ENCODE peak calls at places on chromosomes 16 and 17, in four cellular contexts. M, Q, W and C are unnamed samples.

GRCh38 chr16:11851301-11852091 is at the start of gene RSL1D1:
- DNase-seq in M (peak; percentile 99), W (peak; percentile 87), Q (peak; percentile 98), C (peak; percentile 95)

GRCh38 chr16:73735954-73736353 is 560.7 kb upstream of the PSMD7 start:
- DNase-seq in Q (no peak), W (no peak), M (no peak), C (no peak)

GRCh38 chr17:57935833-57936807 is 19.1 kb downstream of the CUEDC1 start:
- DNase-seq in Q (no peak), W (no peak), M (peak; percentile 70), C (no peak)

GRCh38 chr16:11535494-11535893 is 51.2 kb downstream of the LITAF start:
- DNase-seq in M (no peak), Q (no peak), W (no peak), C (no peak)

GRCh38 chr17:69175812-69176517 is 34.3 kb upstream of the ABCA6 start:
- DNase-seq in Q (no peak), W (no peak), M (no peak), C (no peak)

GRCh38 chr17:16585796-16586195 is 16.8 kb upstream of the ZNF287 start:
- DNase-seq in M (no peak), W (no peak), Q (no peak), C (no peak)

GRCh38 chr16:55645986-55646385 is 9.8 kb upstream of the SLC6A2 start:
- DNase-seq in Q (no peak), M (no peak), W (no peak), C (peak; percentile 8)

GRCh38 chr17:19336938-19337711 is 25.4 kb downstream of the B9D1 start:
- DNase-seq in M (no peak), Q (no peak), W (no peak), C (no peak)

GRCh38 chr17:8119575-8120519 is 1.5 kb upstream of the ALOXE3 start:
- DNase-seq in Q (no peak), W (peak; percentile 97), M (peak; percentile 53), C (peak; percentile 90)

GRCh38 chr16:53057658-53058057 is 2.9 kb downstream of the CHD9 start:
- DNase-seq in M (no peak), Q (no peak), W (peak; percentile 62), C (no peak)

GRCh38 chr17:60356947-60357346 is 35.0 kb downstream of the USP32 start:
- DNase-seq in Q (no peak), M (no peak), W (no peak), C (no peak)

GRCh38 chr17:21351366-21352065 is 24.6 kb upstream of the KCNJ12 start:
- DNase-seq in W (no peak), M (no peak), Q (no peak), C (no peak)

GRCh38 chr17:56009795-56010715 is 143.2 kb upstream of the ANKFN1 start:
- DNase-seq in W (no peak), M (no peak), Q (no peak), C (no peak)

GRCh38 chr16:56279132-56279531 is 87.8 kb downstream of the GNAO1 start:
- DNase-seq in Q (no peak), M (no peak), W (no peak), C (no peak)

GRCh38 chr16:51321251-51321650 is 170.2 kb upstream of the SALL1 start:
- DNase-seq in Q (no peak), W (no peak), M (no peak), C (no peak)

GRCh38 chr16:17389392-17389791 is 81.4 kb downstream of the XYLT1 start:
- DNase-seq in W (no peak), Q (no peak), M (no peak), C (no peak)

GRCh38 chr17:1839516-1839915 is 9.7 kb downstream of the RPA1 start:
- DNase-seq in M (no peak), W (no peak), Q (no peak), C (no peak)

GRCh38 chr16:86195863-86196630 is 297.1 kb downstream of the IRF8 start:
- DNase-seq in Q (no peak), M (no peak), W (no peak), C (no peak)

GRCh38 chr16:59754854-59755253 is 1020.7 kb upstream of the GOT2 start:
- DNase-seq in W (no peak), Q (no peak), M (no peak), C (no peak)

GRCh38 chr17:58280480-58281217 is at the start of gene MPO:
- DNase-seq in M (peak; percentile 20), Q (no peak), W (no peak), C (no peak)

GRCh38 chr16:49411121-49411970 is 37.7 kb downstream of the C16orf78 start:
- DNase-seq in W (no peak), Q (no peak), M (no peak), C (no peak)

GRCh38 chr16:68519225-68519745 is 19.8 kb upstream of the ZFP90 start:
- DNase-seq in M (no peak), W (no peak), Q (no peak), C (no peak)

GRCh38 chr17:32226881-32227280 is 38.8 kb upstream of the RHBDL3 start:
- DNase-seq in Q (no peak), W (no peak), M (no peak), C (no peak)

GRCh38 chr16:4293822-4294457 is 21.1 kb upstream of the TFAP4 start:
- DNase-seq in M (peak; percentile 93), W (no peak), Q (no peak), C (peak; percentile 82)
- TF ChIP-seq NRF1 in M (no peak), W (no peak), Q (no peak), C (no peak)

GRCh38 chr17:37062036-37062435 is 113.3 kb downstream of the AATF start:
- DNase-seq in M (no peak), Q (no peak), W (no peak), C (no peak)
- TF ChIP-seq NRF1 in M (no peak), Q (no peak), W (no peak), C (no peak)

DNA sequence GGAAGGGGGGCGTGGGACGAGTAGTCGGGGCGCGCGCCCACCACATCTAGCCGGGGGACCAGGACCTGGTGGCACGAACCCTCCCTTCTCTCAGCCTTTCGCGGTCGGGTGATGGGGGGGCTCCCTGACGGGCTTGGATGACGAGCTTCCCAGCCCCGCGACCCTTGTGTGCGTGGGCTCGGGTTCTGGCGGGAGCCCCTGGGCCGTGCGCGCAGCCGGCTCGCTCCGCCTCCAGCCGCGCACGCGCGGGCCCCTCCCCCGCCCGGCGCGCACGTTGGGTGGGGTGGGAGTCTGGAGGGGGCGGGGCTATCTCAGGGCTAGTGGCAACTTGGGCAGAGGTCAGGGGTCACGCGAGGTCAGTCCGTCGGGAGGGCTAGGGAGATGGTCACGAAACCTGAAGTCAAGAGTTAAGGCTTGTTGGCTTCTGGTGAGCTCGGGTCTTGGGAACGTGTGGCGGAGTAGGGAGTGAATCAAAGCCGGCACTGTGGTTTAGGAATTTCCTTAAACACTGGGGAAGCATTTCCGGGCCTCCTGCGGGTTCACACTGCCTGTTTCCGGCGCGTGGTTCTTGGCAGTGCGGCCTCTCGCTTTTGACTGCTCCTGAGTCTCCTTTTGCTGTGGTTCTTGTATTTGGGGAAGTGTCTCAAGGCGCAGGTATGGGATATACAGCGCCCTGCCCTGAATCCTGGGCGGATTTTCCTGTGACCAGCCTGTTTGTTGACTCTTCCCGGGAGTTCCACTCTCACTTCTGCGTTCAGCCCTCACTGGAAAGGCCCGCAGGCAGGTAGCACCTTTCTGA is at the start of gene SRCAP:
- DNase-seq in M (peak; percentile 97), W (peak; percentile 44), Q (peak; percentile 94), C (no peak)
- TF ChIP-seq NRF1 in M (peak; percentile 78), W (peak; percentile 60), Q (peak; percentile 88), C (peak; percentile 58)

GRCh38 chr17:27320222-27320560 is 26.3 kb downstream of the WSB1 start:
- DNase-seq in Q (no peak), W (no peak), M (no peak), C (no peak)

GRCh38 chr17:27318228-27318627 is 24.3 kb downstream of the WSB1 start:
- DNase-seq in Q (no peak), M (no peak), W (no peak), C (no peak)

GRCh38 chr17:27321372-27321771 is 27.5 kb downstream of the WSB1 start:
- DNase-seq in Q (no peak), W (no peak), M (no peak), C (no peak)

GRCh38 chr17:27318633-27319032 is 24.7 kb downstream of the WSB1 start:
- DNase-seq in Q (no peak), W (no peak), M (no peak), C (no peak)

GRCh38 chr17:27319536-27320221 is 25.8 kb downstream of the WSB1 start:
- DNase-seq in M (no peak), W (no peak), Q (no peak), C (peak; percentile 39)
- TF ChIP-seq NRF1 in M (no peak), W (no peak), Q (no peak), C (no peak)

DNA sequence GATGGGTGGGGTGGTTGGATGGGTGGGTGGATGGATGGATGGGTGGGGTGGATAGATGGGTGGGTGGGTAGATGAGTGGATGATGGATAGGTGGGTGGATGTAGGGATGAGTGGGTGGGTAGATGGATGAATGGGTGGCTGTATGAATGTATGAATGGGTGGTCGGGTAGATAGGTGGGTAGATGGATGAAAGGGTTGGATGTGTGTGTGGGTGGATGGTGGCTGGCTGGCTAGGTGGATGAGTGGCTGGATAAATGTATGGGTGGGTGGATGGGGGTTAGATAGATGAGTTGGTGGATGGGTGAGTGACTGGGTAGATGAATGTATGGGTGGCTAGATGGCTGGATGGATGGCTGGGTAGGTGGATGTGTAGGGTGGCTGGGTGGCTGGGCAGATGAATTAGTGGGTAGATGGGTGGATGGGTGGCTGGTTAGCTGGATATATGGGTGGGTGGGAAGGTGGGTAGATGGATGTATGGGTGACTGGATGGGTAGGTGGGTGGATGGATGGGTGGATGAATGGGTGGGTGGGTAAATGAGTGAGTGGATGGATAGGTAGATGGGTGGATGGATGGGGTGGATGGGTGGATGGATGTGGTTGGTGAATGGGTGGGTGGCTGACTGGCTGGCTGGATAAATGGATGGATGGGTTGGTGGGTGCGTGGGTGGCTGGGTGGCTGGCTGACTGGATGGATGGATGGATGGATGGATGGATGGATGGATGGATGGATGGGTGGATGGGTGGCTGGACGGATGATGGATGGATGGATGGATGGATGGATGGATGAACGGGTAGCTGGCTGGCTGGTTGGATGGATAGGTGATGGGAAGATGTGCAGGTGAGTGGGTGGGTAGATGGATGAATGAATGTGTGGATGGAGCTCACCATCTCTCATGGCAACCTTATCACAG is 18.9 kb upstream of the GOSR2 start:
- DNase-seq in M (no peak), Q (no peak), W (no peak), C (no peak)
- TF ChIP-seq NRF1 in M (no peak), Q (no peak), W (no peak), C (no peak)

GRCh38 chr17:82970818-82971610 is 108.4 kb upstream of the METRNL start:
- DNase-seq in Q (no peak), W (no peak), M (no peak), C (no peak)
- TF ChIP-seq NRF1 in Q (no peak), W (no peak), M (no peak), C (no peak)

GRCh38 chr17:48241131-48241591 is 133.6 kb downstream of the SNX11 start:
- DNase-seq in Q (peak; percentile 52), W (peak; percentile 54), M (no peak), C (no peak)
- TF ChIP-seq NRF1 in Q (no peak), W (no peak), M (no peak), C (no peak)

GRCh38 chr16:29806641-29807425 is 504 bp downstream of the MAZ start:
- DNase-seq in Q (peak; percentile 63), M (peak; percentile 70), W (no peak), C (peak; percentile 79)
- TF ChIP-seq NRF1 in Q (no peak), M (no peak), W (no peak), C (no peak)